ENCODE peak calls at places on chromosomes 11 and 22, in seven cellular contexts. R, Z, L, Y, G, B and H are unnamed samples.

GRCh38 chr11:35009941-35010337 is 93.5 kb downstream of the PDHX start:
- DNase-seq in R (peak), Z (no peak), L (no peak), Y (no peak), G (no peak), B (no peak), H (no peak)

GRCh38 chr11:79173615-79174014 is 267.2 kb downstream of the TENM4 start:
- DNase-seq in R (no peak), Z (peak), L (no peak), Y (peak), G (peak), B (no peak), H (no peak)

GRCh38 chr11:45022294-45023064 is 71.8 kb upstream of the TP53I11 start:
- DNase-seq in R (peak), Z (peak), L (no peak), Y (no peak), G (no peak), B (no peak), H (no peak)

GRCh38 chr22:44202261-44202789 is 21.6 kb downstream of the PARVG start:
- DNase-seq in R (no peak), Z (peak), L (no peak), Y (no peak), G (peak), B (no peak), H (no peak)

GRCh38 chr11:121754603-121755002 is 301.8 kb upstream of the SORL1-AS1 start:
- DNase-seq in R (no peak), Z (peak), L (no peak), Y (no peak), G (no peak), B (no peak), H (no peak)

GRCh38 chr11:3161309-3161708 is 3.8 kb downstream of the OSBPL5 start:
- DNase-seq in R (no peak), Z (peak), L (no peak), Y (no peak), G (no peak), B (no peak), H (no peak)

GRCh38 chr11:65613091-65613928 is 711 bp downstream of the MAP3K11 start:
- DNase-seq in R (no peak), Z (no peak), L (no peak), Y (no peak), G (no peak), B (peak), H (no peak)

GRCh38 chr11:18490319-18490718 is 34.7 kb downstream of the LDHAL6A start:
- DNase-seq in R (peak), Z (peak), L (no peak), Y (peak), G (peak), B (no peak), H (no peak)

GRCh38 chr11:27237641-27238040 is 125.4 kb downstream of the CCDC34 start:
- DNase-seq in R (no peak), Z (no peak), L (no peak), Y (no peak), G (no peak), B (no peak), H (no peak)

GRCh38 chr11:100682247-100682969 is 4.7 kb upstream of the ARHGAP42 start:
- DNase-seq in R (peak), Z (peak), L (no peak), Y (no peak), G (peak), B (no peak), H (no peak)

GRCh38 chr22:36328635-36329216 is 59.0 kb downstream of the MYH9 start:
- DNase-seq in R (peak), Z (peak), L (peak), Y (peak), G (peak), B (no peak), H (no peak)

GRCh38 chr22:36481393-36482168 is at the start of gene TXN2:
- DNase-seq in R (peak), Z (peak), L (peak), Y (peak), G (peak), B (peak), H (peak)

GRCh38 chr11:69573751-69574382 is 67.1 kb upstream of the CCND1 start:
- DNase-seq in R (no peak), Z (peak), L (no peak), Y (no peak), G (no peak), B (no peak), H (no peak)

GRCh38 chr11:44421090-44421675 is 111.2 kb upstream of the ALX4 start:
- DNase-seq in R (no peak), Z (no peak), L (no peak), Y (no peak), G (no peak), B (no peak), H (no peak)

GRCh38 chr11:58125469-58125868 is at the start of gene OR9I1:
- DNase-seq in R (no peak), Z (no peak), L (no peak), Y (peak), G (no peak), B (no peak), H (no peak)

GRCh38 chr11:113314389-113315301 is at the start of gene TTC12:
- DNase-seq in R (peak), Z (peak), L (peak), Y (peak), G (peak), B (peak), H (peak)

GRCh38 chr11:86204356-86204755 is 40.2 kb upstream of the EED start:
- DNase-seq in R (no peak), Z (no peak), L (no peak), Y (no peak), G (no peak), B (no peak), H (no peak)

GRCh38 chr11:86206296-86206695 is 38.3 kb upstream of the EED start:
- DNase-seq in R (no peak), Z (no peak), L (no peak), Y (no peak), G (no peak), B (no peak), H (no peak)

GRCh38 chr11:86207413-86207812 is 37.1 kb upstream of the EED start:
- DNase-seq in R (no peak), Z (no peak), L (no peak), Y (no peak), G (no peak), B (no peak), H (no peak)

GRCh38 chr11:86208572-86208971 is 36.0 kb upstream of the EED start:
- DNase-seq in R (no peak), Z (no peak), L (no peak), Y (no peak), G (no peak), B (no peak), H (no peak)

DNA sequence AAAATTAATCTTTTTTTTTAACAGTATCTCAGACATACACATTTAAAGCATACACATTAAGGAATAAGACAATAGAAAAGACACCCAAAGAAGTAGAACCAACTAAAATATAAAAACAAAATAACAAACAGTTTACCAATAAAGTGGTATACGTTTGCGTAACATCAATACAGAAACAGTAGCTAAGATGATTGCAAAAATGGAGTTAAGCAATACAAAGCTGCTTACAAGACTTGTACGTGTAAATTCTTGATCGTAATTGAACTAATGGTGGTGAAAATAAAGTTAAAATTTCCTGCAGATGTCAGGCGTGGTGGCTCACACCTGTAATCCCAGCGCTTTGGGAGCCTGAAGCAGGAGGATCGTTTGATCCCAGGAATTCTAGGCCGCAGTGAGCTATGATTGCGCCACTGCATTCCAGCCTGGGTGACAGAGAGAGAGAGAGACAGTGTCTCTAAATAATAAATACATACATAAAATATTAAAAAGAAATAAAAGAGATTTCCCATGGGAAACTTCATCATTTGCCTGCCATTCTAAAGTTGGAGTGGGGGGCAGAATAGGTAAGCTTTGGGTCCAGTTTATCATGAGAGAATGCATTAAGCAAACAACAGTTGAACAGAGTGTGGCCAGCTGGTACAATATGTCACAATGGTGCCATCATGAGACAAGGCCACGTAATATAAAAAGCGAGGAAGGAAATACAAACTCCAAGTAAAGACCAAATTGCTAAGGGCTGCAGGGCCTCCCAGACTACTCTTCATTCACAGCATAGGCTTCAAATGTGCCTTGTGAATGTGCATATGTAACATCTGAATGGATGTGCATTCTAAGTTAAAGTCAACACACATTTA is 38.9 kb upstream of the EED start:
- DNase-seq in R (no peak), Z (no peak), L (no peak), Y (no peak), G (peak), B (no peak), H (no peak)
- TF ChIP-seq CTCF in R (no peak), Z (no peak), L (no peak), Y (no peak), G (no peak), B (no peak), H (no peak)

GRCh38 chr22:38513063-38513462 is 7.0 kb upstream of the DDX17 start:
- DNase-seq in R (no peak), Z (no peak), L (no peak), Y (no peak), G (no peak), B (no peak), H (no peak)
- TF ChIP-seq CTCF in R (peak), Z (no peak), L (no peak), Y (no peak), G (no peak), B (no peak), H (peak)

GRCh38 chr11:37533830-37534229 is 935.8 kb upstream of the RAG2 start:
- DNase-seq in R (no peak), Z (no peak), L (no peak), Y (no peak), G (no peak), B (no peak), H (no peak)

GRCh38 chr11:37527545-37527944 is 929.5 kb upstream of the RAG2 start:
- DNase-seq in R (no peak), Z (no peak), L (no peak), Y (no peak), G (no peak), B (no peak), H (no peak)

GRCh38 chr11:37532271-37532670 is 934.2 kb upstream of the RAG2 start:
- DNase-seq in R (no peak), Z (no peak), L (no peak), Y (no peak), G (no peak), B (no peak), H (no peak)

DNA sequence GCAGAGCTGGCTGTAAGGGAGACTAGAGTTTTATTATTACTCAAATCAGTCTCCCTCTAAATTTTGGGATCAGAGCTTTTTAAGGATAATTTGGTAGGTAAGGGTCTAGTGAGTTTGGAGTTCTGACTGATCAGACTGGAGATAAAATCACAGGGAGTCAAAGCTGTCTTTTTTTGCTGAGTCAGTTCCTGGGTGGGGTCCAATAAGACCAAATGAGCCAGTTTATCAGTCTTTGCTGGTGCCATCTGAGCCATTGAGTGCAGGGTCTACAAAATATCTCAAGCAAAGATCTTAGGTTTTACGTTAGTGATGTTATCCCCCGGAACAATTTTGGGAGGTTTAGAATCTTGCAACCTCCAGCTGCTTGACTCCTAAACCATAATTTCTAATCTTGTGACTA is 935.1 kb upstream of the RAG2 start:
- DNase-seq in R (no peak), Z (no peak), L (no peak), Y (no peak), G (no peak), B (no peak), H (no peak)
- TF ChIP-seq CTCF in R (no peak), Z (no peak), L (no peak), Y (no peak), G (no peak), B (no peak), H (no peak)

GRCh38 chr22:30424471-30425326 is 869 bp upstream of the MTFP1 start:
- DNase-seq in R (peak), Z (no peak), L (no peak), Y (peak), G (peak), B (no peak), H (no peak)
- TF ChIP-seq CTCF in R (peak), Z (peak), L (no peak), Y (peak), G (no peak), B (no peak), H (peak)

DNA sequence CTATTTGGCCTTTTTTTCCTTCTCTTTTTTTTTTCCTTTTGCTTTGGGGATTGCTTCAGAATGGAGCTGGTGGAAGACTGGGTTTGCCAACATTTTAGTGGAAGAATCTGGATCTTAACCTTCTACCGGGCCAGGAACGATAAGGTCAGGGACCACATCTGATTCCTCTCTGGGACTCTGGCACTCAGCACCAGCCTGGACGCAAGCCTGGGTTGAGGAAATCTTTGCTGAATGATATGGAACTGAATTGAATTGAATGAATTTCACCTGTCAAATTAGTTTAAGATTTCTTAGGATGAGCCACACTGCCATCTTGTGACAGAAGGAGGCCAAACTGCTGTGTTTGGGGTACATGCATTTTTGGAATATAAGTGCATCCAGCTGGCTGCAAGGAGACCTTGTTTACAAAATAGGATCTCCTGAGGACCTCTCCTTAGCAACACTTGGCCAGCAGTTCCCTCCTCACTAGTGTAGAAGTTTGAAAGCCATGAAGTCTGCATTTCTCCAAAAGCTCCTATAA is 30.4 kb downstream of the TPBGL start:
- DNase-seq in R (peak), Z (peak), L (no peak), Y (peak), G (peak), B (no peak), H (no peak)
- TF ChIP-seq CTCF in R (peak), Z (peak), L (no peak), Y (peak), G (peak), B (no peak), H (peak)

DNA sequence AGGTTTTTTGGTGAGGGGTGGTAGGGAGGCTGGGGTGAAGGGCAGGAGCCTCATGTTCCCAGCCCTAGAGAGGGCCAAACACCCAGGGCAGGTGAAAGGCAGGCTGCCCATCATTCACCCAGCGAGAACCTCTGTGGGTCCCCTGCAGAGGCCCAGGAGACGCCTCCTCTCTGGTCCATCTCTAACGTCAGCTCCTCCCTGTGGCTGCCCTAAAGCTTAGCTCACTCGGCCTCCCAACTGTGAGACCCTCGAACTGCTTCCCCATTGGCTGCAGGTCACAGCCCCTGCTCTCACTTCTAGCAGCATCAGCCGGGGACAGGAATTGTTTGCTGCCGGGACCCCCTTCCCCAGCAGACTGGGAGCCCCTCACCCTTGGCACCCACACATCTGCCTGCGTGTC is 615 bp upstream of the NFAM1 start:
- DNase-seq in R (no peak), Z (no peak), L (no peak), Y (no peak), G (no peak), B (no peak), H (no peak)
- TF ChIP-seq CTCF in R (no peak), Z (no peak), L (no peak), Y (no peak), G (no peak), B (no peak), H (no peak)

GRCh38 chr22:41367680-41368542 is 13.8 kb upstream of the TEF start:
- DNase-seq in R (peak), Z (peak), L (no peak), Y (peak), G (peak), B (peak), H (no peak)

GRCh38 chr22:41365425-41365824 is 16.3 kb upstream of the TEF start:
- DNase-seq in R (no peak), Z (no peak), L (no peak), Y (no peak), G (no peak), B (no peak), H (no peak)

GRCh38 chr22:41366323-41367014 is 15.3 kb upstream of the TEF start:
- DNase-seq in R (no peak), Z (no peak), L (no peak), Y (no peak), G (no peak), B (no peak), H (no peak)

GRCh38 chr22:41368543-41368817 is 13.3 kb upstream of the TEF start:
- DNase-seq in R (no peak), Z (no peak), L (no peak), Y (no peak), G (no peak), B (no peak), H (no peak)

DNA sequence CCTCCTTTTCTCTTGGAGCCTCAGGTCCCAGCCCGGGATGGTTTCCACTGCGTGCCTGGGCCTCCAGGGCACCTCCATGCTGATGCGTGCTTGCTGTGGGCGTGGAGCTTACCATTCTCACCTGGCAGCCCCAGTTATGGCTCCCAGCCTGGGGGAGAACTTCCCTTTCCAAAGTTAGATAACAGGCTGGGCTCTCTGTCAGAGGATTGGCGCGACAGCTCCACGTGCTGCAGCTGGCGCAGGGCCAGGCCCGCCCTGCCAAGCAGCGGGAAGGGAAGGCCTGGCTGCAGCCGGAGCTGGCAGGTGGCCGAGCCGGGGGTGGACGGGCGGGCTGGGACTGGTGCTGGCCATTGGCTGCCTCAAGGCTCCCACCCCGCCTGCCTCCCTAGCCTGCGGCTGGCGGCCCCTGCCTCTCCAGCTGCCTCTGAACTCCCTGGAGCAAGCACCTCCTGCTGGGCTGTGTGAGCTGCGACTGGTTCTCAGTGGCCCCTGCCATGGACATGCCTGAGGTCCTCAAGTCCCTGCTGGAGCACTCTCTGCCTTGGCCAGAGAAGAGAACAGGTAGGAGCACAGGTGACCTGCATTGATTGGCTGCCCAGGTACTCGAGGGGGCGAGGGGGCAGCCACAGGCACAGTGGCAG is 14.6 kb upstream of the TEF start:
- DNase-seq in R (peak), Z (peak), L (no peak), Y (peak), G (peak), B (peak), H (no peak)
- TF ChIP-seq CTCF in R (peak), Z (peak), L (no peak), Y (peak), G (peak), B (no peak), H (peak)

GRCh38 chr11:67276821-67277230 is 10.6 kb downstream of the GRK2 start:
- DNase-seq in R (no peak), Z (peak), L (no peak), Y (no peak), G (peak), B (peak), H (no peak)
- TF ChIP-seq CTCF in R (no peak), Z (peak), L (no peak), Y (no peak), G (peak), B (no peak), H (no peak)

GRCh38 chr11:62120001-62120400 is 3.8 kb upstream of the INCENP start:
- DNase-seq in R (no peak), Z (no peak), L (no peak), Y (no peak), G (no peak), B (no peak), H (no peak)

GRCh38 chr11:62123669-62124185 is at the start of gene INCENP:
- DNase-seq in R (peak), Z (peak), L (peak), Y (peak), G (peak), B (peak), H (peak)

GRCh38 chr11:62120466-62120865 is 3.3 kb upstream of the INCENP start:
- DNase-seq in R (no peak), Z (no peak), L (no peak), Y (no peak), G (no peak), B (no peak), H (no peak)

GRCh38 chr11:62124186-62125113 is 639 bp downstream of the INCENP start:
- DNase-seq in R (peak), Z (peak), L (no peak), Y (peak), G (peak), B (peak), H (no peak)

GRCh38 chr11:62122076-62122475 is 1.7 kb upstream of the INCENP start:
- DNase-seq in R (peak), Z (no peak), L (no peak), Y (peak), G (peak), B (no peak), H (no peak)
- TF ChIP-seq CTCF in R (no peak), Z (peak), L (no peak), Y (peak), G (peak), B (no peak), H (peak)